ENCODE peak calls at places on chromosomes 3 and 15, in six cellular contexts. One of them, this sample, is unnamed.

GRCh38 chr3:12054245-12054644 is 50.1 kb downstream of the SYN2 start:
- DNase-seq in RWPE2: no peak
- DNase-seq in DND-41: no peak
- DNase-seq in esophagus squamous epithelium: no peak
- DNase-seq in gastrocnemius medialis: no peak
- DNase-seq in body of pancreas: no peak
- DNase-seq in this sample: no peak

GRCh38 chr15:96043586-96044171 is 286.8 kb upstream of the NR2F2 start:
- DNase-seq in gastrocnemius medialis: no peak
- DNase-seq in esophagus squamous epithelium: no peak
- DNase-seq in RWPE2: no peak
- DNase-seq in DND-41: no peak
- DNase-seq in body of pancreas: no peak
- DNase-seq in this sample: no peak

GRCh38 chr3:187616307-187616939 is 53.8 kb downstream of the SST start:
- DNase-seq in DND-41: peak; percentile 62
- DNase-seq in body of pancreas: peak; percentile 49
- DNase-seq in gastrocnemius medialis: peak; percentile 26
- DNase-seq in esophagus squamous epithelium: no peak
- DNase-seq in RWPE2: no peak
- DNase-seq in this sample: peak; percentile 23

GRCh38 chr3:42228796-42229195 is 37.2 kb downstream of the CCK start:
- DNase-seq in body of pancreas: no peak
- DNase-seq in esophagus squamous epithelium: no peak
- DNase-seq in DND-41: no peak
- DNase-seq in RWPE2: no peak
- DNase-seq in gastrocnemius medialis: no peak
- DNase-seq in this sample: no peak

GRCh38 chr15:83320831-83321230 is 36.4 kb upstream of the BNC1 start:
- DNase-seq in body of pancreas: no peak
- DNase-seq in DND-41: no peak
- DNase-seq in esophagus squamous epithelium: no peak
- DNase-seq in gastrocnemius medialis: no peak
- DNase-seq in RWPE2: no peak
- DNase-seq in this sample: no peak

GRCh38 chr3:167228135-167228534 is 152.0 kb downstream of the ZBBX start:
- DNase-seq in DND-41: no peak
- DNase-seq in gastrocnemius medialis: no peak
- DNase-seq in body of pancreas: no peak
- DNase-seq in RWPE2: no peak
- DNase-seq in esophagus squamous epithelium: no peak
- DNase-seq in this sample: no peak

GRCh38 chr15:65981837-65982696 is 112.8 kb downstream of the RAB11A start:
- DNase-seq in RWPE2: peak; percentile 89
- DNase-seq in gastrocnemius medialis: no peak
- DNase-seq in esophagus squamous epithelium: no peak
- DNase-seq in DND-41: peak; percentile 35
- DNase-seq in body of pancreas: peak; percentile 63
- DNase-seq in this sample: peak; percentile 48

GRCh38 chr15:76996526-76997401 is 1.8 kb downstream of the PSTPIP1 start:
- DNase-seq in DND-41: no peak
- DNase-seq in esophagus squamous epithelium: no peak
- DNase-seq in gastrocnemius medialis: no peak
- DNase-seq in RWPE2: peak; percentile 76
- DNase-seq in body of pancreas: no peak
- DNase-seq in this sample: no peak

GRCh38 chr3:62525276-62525675 is 151.9 kb upstream of the FEZF2 start:
- DNase-seq in DND-41: no peak
- DNase-seq in body of pancreas: no peak
- DNase-seq in RWPE2: peak; percentile 58
- DNase-seq in esophagus squamous epithelium: no peak
- DNase-seq in gastrocnemius medialis: no peak
- DNase-seq in this sample: no peak

GRCh38 chr3:155560594-155560993 is 184.3 kb downstream of the PLCH1 start:
- DNase-seq in gastrocnemius medialis: no peak
- DNase-seq in RWPE2: no peak
- DNase-seq in DND-41: no peak
- DNase-seq in body of pancreas: no peak
- DNase-seq in esophagus squamous epithelium: no peak
- DNase-seq in this sample: no peak

GRCh38 chr3:21013566-21013965 is 737.4 kb downstream of the ZNF385D start:
- DNase-seq in esophagus squamous epithelium: no peak
- DNase-seq in body of pancreas: no peak
- DNase-seq in gastrocnemius medialis: no peak
- DNase-seq in RWPE2: no peak
- DNase-seq in DND-41: no peak
- DNase-seq in this sample: no peak

GRCh38 chr3:138046955-138047354 is 37.0 kb downstream of the CLDN18 start:
- DNase-seq in gastrocnemius medialis: no peak
- DNase-seq in DND-41: no peak
- DNase-seq in body of pancreas: no peak
- DNase-seq in esophagus squamous epithelium: no peak
- DNase-seq in RWPE2: no peak
- DNase-seq in this sample: no peak

GRCh38 chr3:62027796-62028195 is 345.6 kb downstream of the FEZF2 start:
- DNase-seq in RWPE2: no peak
- DNase-seq in DND-41: no peak
- DNase-seq in esophagus squamous epithelium: no peak
- DNase-seq in gastrocnemius medialis: no peak
- DNase-seq in body of pancreas: no peak
- DNase-seq in this sample: no peak

GRCh38 chr3:58234516-58234931 is 3.1 kb upstream of the ABHD6 start:
- DNase-seq in esophagus squamous epithelium: no peak
- DNase-seq in gastrocnemius medialis: no peak
- DNase-seq in DND-41: no peak
- DNase-seq in body of pancreas: no peak
- DNase-seq in RWPE2: no peak
- DNase-seq in this sample: peak; percentile 42

GRCh38 chr15:85555875-85556617 is 175.6 kb downstream of the AKAP13 start:
- DNase-seq in esophagus squamous epithelium: no peak
- DNase-seq in DND-41: no peak
- DNase-seq in body of pancreas: no peak
- DNase-seq in gastrocnemius medialis: no peak
- DNase-seq in RWPE2: no peak
- DNase-seq in this sample: no peak

GRCh38 chr3:31962801-31963205 is 18.3 kb downstream of the OSBPL10 start:
- DNase-seq in body of pancreas: no peak
- DNase-seq in DND-41: no peak
- DNase-seq in esophagus squamous epithelium: no peak
- DNase-seq in RWPE2: no peak
- DNase-seq in gastrocnemius medialis: no peak
- DNase-seq in this sample: no peak

GRCh38 chr15:65827065-65827464 is 35.0 kb upstream of the DENND4A start:
- DNase-seq in DND-41: no peak
- DNase-seq in gastrocnemius medialis: no peak
- DNase-seq in esophagus squamous epithelium: no peak
- DNase-seq in RWPE2: no peak
- DNase-seq in body of pancreas: no peak
- DNase-seq in this sample: no peak

GRCh38 chr3:149174901-149175300 is 45.5 kb downstream of the HPS3 start:
- DNase-seq in RWPE2: no peak
- DNase-seq in gastrocnemius medialis: no peak
- DNase-seq in body of pancreas: no peak
- DNase-seq in DND-41: no peak
- DNase-seq in esophagus squamous epithelium: no peak
- DNase-seq in this sample: no peak

GRCh38 chr15:49064281-49064653 is 18.0 kb upstream of the SECISBP2L start:
- DNase-seq in body of pancreas: no peak
- DNase-seq in RWPE2: no peak
- DNase-seq in esophagus squamous epithelium: no peak
- DNase-seq in DND-41: no peak
- DNase-seq in gastrocnemius medialis: no peak
- DNase-seq in this sample: no peak

GRCh38 chr3:197349368-197349767 is 51.0 kb upstream of the DLG1 start:
- DNase-seq in RWPE2: no peak
- DNase-seq in gastrocnemius medialis: no peak
- DNase-seq in body of pancreas: no peak
- DNase-seq in DND-41: no peak
- DNase-seq in esophagus squamous epithelium: no peak
- DNase-seq in this sample: no peak

GRCh38 chr3:39971450-39972081 is 162.2 kb downstream of the MYRIP start:
- DNase-seq in RWPE2: no peak
- DNase-seq in gastrocnemius medialis: no peak
- DNase-seq in esophagus squamous epithelium: no peak
- DNase-seq in DND-41: no peak
- DNase-seq in body of pancreas: no peak
- DNase-seq in this sample: no peak

GRCh38 chr3:16338124-16338523 is 73.1 kb downstream of the OXNAD1 start:
- DNase-seq in gastrocnemius medialis: no peak
- DNase-seq in RWPE2: no peak
- DNase-seq in DND-41: peak; percentile 81
- DNase-seq in body of pancreas: no peak
- DNase-seq in esophagus squamous epithelium: no peak
- DNase-seq in this sample: peak; percentile 45

GRCh38 chr3:127682576-127682975 is 9.8 kb downstream of the ABTB1 start:
- DNase-seq in gastrocnemius medialis: no peak
- DNase-seq in DND-41: no peak
- DNase-seq in RWPE2: peak; percentile 44
- DNase-seq in body of pancreas: no peak
- DNase-seq in esophagus squamous epithelium: no peak
- DNase-seq in this sample: no peak

GRCh38 chr15:90463381-90463780 is 66.3 kb upstream of the CRTC3 start:
- DNase-seq in esophagus squamous epithelium: no peak
- DNase-seq in RWPE2: no peak
- DNase-seq in gastrocnemius medialis: peak; percentile 57
- DNase-seq in body of pancreas: no peak
- DNase-seq in DND-41: no peak
- DNase-seq in this sample: no peak

GRCh38 chr3:71087109-71088018 is 496.2 kb downstream of the FOXP1 start:
- DNase-seq in gastrocnemius medialis: no peak
- DNase-seq in DND-41: no peak
- DNase-seq in RWPE2: no peak
- DNase-seq in body of pancreas: no peak
- DNase-seq in esophagus squamous epithelium: no peak
- DNase-seq in this sample: no peak

GRCh38 chr3:55362206-55362960 is 124.7 kb downstream of the WNT5A start:
- DNase-seq in body of pancreas: no peak
- DNase-seq in esophagus squamous epithelium: no peak
- DNase-seq in RWPE2: no peak
- DNase-seq in gastrocnemius medialis: no peak
- DNase-seq in DND-41: no peak
- DNase-seq in this sample: no peak

GRCh38 chr15:28184166-28184565 is 85.1 kb upstream of the OCA2 start:
- DNase-seq in body of pancreas: no peak
- DNase-seq in DND-41: no peak
- DNase-seq in esophagus squamous epithelium: no peak
- DNase-seq in gastrocnemius medialis: no peak
- DNase-seq in RWPE2: no peak
- DNase-seq in this sample: no peak

GRCh38 chr3:105791134-105791533 is 77.7 kb downstream of the CBLB start:
- DNase-seq in gastrocnemius medialis: peak; percentile 33
- DNase-seq in body of pancreas: no peak
- DNase-seq in esophagus squamous epithelium: no peak
- DNase-seq in RWPE2: no peak
- DNase-seq in DND-41: no peak
- DNase-seq in this sample: no peak

GRCh38 chr3:6771171-6771570 is 89.7 kb upstream of the GRM7 start:
- DNase-seq in body of pancreas: no peak
- DNase-seq in RWPE2: no peak
- DNase-seq in DND-41: no peak
- DNase-seq in gastrocnemius medialis: no peak
- DNase-seq in esophagus squamous epithelium: no peak
- DNase-seq in this sample: no peak

DNA sequence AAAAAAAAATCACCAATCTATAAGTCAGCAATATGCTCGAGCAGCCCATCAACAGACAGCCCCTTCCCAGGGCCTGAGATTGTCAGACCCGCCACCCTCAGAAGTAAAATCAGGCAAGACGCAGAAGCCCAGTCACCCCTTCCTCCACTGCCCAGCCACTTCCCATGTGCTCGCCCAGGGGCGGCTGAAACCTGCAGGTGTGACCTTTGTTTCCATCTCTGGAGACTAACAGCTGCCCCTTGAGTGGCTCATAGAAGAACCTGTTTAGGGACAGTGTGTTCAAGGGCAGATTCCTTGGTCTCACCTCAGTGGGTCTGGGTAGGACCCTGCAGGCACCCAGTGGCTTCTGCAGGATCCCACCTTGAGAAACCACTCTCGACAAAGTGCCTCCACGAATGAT is 105.6 kb downstream of the MYLK start:
- DNase-seq in gastrocnemius medialis: no peak
- DNase-seq in DND-41: no peak
- DNase-seq in body of pancreas: no peak
- DNase-seq in RWPE2: no peak
- DNase-seq in esophagus squamous epithelium: no peak
- DNase-seq in this sample: no peak
- H3K4me1 ChIP-seq in gastrocnemius medialis: peaks cover 3% of the 10 kb centered on the region
- H3K4me1 ChIP-seq in DND-41: no peaks in the 10 kb centered on the region
- H3K4me1 ChIP-seq in body of pancreas: peaks cover 17% of the 10 kb centered on the region
- H3K4me1 ChIP-seq in RWPE2: no peaks in the 10 kb centered on the region
- H3K4me1 ChIP-seq in esophagus squamous epithelium: no peaks in the 10 kb centered on the region
- H3K4me1 ChIP-seq in this sample: no peaks in the 10 kb centered on the region

DNA sequence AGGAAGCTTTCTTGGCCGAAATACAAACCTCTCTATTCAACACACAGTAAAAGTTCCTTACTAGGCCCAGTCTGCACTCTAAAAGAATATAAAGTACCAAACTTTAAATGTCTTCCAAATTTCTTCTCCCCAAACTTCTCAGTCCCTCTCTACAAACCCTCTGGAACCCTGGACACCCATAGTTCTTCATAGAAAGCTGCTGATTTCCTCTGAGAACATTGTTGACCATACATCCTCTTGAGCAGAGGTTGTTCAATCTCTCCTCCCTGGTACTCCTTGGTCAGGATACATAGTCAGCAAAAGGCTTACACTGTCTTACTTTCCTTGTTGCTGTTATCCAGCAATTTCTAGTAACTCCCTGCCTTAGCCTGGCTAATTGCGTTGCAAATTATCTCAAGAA is 3.1 kb upstream of the ACAP2 start:
- DNase-seq in RWPE2: no peak
- DNase-seq in body of pancreas: no peak
- DNase-seq in gastrocnemius medialis: no peak
- DNase-seq in DND-41: no peak
- DNase-seq in esophagus squamous epithelium: no peak
- DNase-seq in this sample: no peak
- H3K4me3 ChIP-seq in RWPE2: no peak overlapping the region
- H3K4me3 ChIP-seq in body of pancreas: no peak overlapping the region
- H3K4me3 ChIP-seq in gastrocnemius medialis: no peak overlapping the region
- H3K4me3 ChIP-seq in DND-41: no peak overlapping the region
- H3K4me3 ChIP-seq in esophagus squamous epithelium: no peak overlapping the region
- H3K4me3 ChIP-seq in this sample: no peak overlapping the region

GRCh38 chr15:59157398-59157797 is 49.2 kb upstream of the LDHAL6B start:
- DNase-seq in esophagus squamous epithelium: no peak
- DNase-seq in gastrocnemius medialis: no peak
- DNase-seq in body of pancreas: no peak
- DNase-seq in RWPE2: peak; percentile 15
- DNase-seq in DND-41: no peak
- DNase-seq in this sample: no peak
- H3K4me1 ChIP-seq in esophagus squamous epithelium: peaks cover 12% of the 10 kb centered on the region
- H3K4me1 ChIP-seq in gastrocnemius medialis: no peaks in the 10 kb centered on the region
- H3K4me1 ChIP-seq in body of pancreas: no peaks in the 10 kb centered on the region
- H3K4me1 ChIP-seq in RWPE2: no peaks in the 10 kb centered on the region
- H3K4me1 ChIP-seq in DND-41: no peaks in the 10 kb centered on the region
- H3K4me1 ChIP-seq in this sample: no peaks in the 10 kb centered on the region

DNA sequence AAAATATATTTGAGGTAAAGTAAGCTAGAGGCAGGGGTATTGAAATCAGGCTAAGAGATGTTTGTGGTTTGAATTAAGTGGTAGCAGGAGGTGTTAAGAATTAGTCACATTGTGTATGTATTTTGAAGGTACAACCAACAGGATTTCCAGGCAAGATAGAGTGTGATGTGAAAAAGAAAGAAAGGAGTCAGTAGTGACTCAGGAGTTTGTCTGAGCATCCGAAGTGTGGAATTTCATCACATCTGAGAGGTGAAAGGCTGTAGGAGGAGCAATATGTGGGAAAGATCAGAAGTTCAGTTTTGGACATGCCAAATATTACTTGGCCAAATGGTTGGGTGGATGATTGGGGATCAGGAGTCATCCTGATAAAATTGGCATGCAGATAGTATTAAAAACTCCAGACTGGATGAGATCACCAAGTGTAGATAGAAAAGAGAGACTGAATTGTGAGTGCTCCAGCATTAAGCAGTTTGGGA is 32.1 kb upstream of the EBLN2 start:
- DNase-seq in RWPE2: no peak
- DNase-seq in body of pancreas: no peak
- DNase-seq in esophagus squamous epithelium: no peak
- DNase-seq in DND-41: no peak
- DNase-seq in gastrocnemius medialis: no peak
- DNase-seq in this sample: no peak
- H3K4me3 ChIP-seq in RWPE2: no peak overlapping the region
- H3K4me3 ChIP-seq in body of pancreas: no peak overlapping the region
- H3K4me3 ChIP-seq in esophagus squamous epithelium: no peak overlapping the region
- H3K4me3 ChIP-seq in DND-41: no peak overlapping the region
- H3K4me3 ChIP-seq in gastrocnemius medialis: no peak overlapping the region
- H3K4me3 ChIP-seq in this sample: no peak overlapping the region

This sample was measured in small intestine.